ENCODE peak calls at places on chromosomes 16 and 17, in six cellular contexts. One of them, this sample, is unnamed.

GRCh38 chr17:28493467-28493866 is 12.7 kb upstream of the FOXN1 start:
- DNase-seq in cardiac muscle cell: no peak
- DNase-seq in PC-9: no peak
- DNase-seq in Panc1: no peak
- DNase-seq in tibial nerve: no peak
- DNase-seq in neural progenitor cell: no peak
- DNase-seq in this sample: no peak

GRCh38 chr16:56400458-56400857 is 24.9 kb downstream of the AMFR start:
- DNase-seq in cardiac muscle cell: no peak
- DNase-seq in PC-9: no peak
- DNase-seq in Panc1: no peak
- DNase-seq in tibial nerve: no peak
- DNase-seq in neural progenitor cell: no peak
- DNase-seq in this sample: no peak

GRCh38 chr16:87431926-87432325 is 39.8 kb downstream of the MAP1LC3B start:
- DNase-seq in cardiac muscle cell: peak; percentile 69
- DNase-seq in PC-9: no peak
- DNase-seq in Panc1: no peak
- DNase-seq in tibial nerve: no peak
- DNase-seq in neural progenitor cell: no peak
- DNase-seq in this sample: no peak

GRCh38 chr16:26546573-26546972 is 520.2 kb upstream of the C16orf82 start:
- DNase-seq in cardiac muscle cell: no peak
- DNase-seq in PC-9: no peak
- DNase-seq in Panc1: no peak
- DNase-seq in tibial nerve: no peak
- DNase-seq in neural progenitor cell: no peak
- DNase-seq in this sample: no peak

GRCh38 chr17:64357191-64357981 is 33.3 kb downstream of the PECAM1 start:
- DNase-seq in cardiac muscle cell: no peak
- DNase-seq in PC-9: no peak
- DNase-seq in Panc1: no peak
- DNase-seq in tibial nerve: peak; percentile 70
- DNase-seq in neural progenitor cell: no peak
- DNase-seq in this sample: peak; percentile 80

GRCh38 chr16:86508947-86509758 is 1.2 kb upstream of the FOXF1 start:
- DNase-seq in cardiac muscle cell: peak; percentile 53
- DNase-seq in PC-9: no peak
- DNase-seq in Panc1: no peak
- DNase-seq in tibial nerve: no peak
- DNase-seq in neural progenitor cell: peak; percentile 80
- DNase-seq in this sample: no peak

GRCh38 chr16:87335306-87335967 is 18.2 kb upstream of the C16orf95 start:
- DNase-seq in cardiac muscle cell: no peak
- DNase-seq in PC-9: no peak
- DNase-seq in Panc1: no peak
- DNase-seq in tibial nerve: no peak
- DNase-seq in neural progenitor cell: no peak
- DNase-seq in this sample: no peak

GRCh38 chr16:12716658-12717057 is 87.0 kb downstream of the CPPED1 start:
- DNase-seq in cardiac muscle cell: no peak
- DNase-seq in PC-9: no peak
- DNase-seq in Panc1: no peak
- DNase-seq in tibial nerve: no peak
- DNase-seq in neural progenitor cell: no peak
- DNase-seq in this sample: no peak

GRCh38 chr16:84605339-84605848 is 12.5 kb downstream of the COTL1 start:
- DNase-seq in cardiac muscle cell: no peak
- DNase-seq in PC-9: no peak
- DNase-seq in Panc1: no peak
- DNase-seq in tibial nerve: no peak
- DNase-seq in neural progenitor cell: no peak
- DNase-seq in this sample: no peak

GRCh38 chr16:84604477-84605013 is 13.3 kb downstream of the COTL1 start:
- DNase-seq in cardiac muscle cell: peak; percentile 37
- DNase-seq in PC-9: no peak
- DNase-seq in Panc1: no peak
- DNase-seq in tibial nerve: no peak
- DNase-seq in neural progenitor cell: peak; percentile 66
- DNase-seq in this sample: no peak

GRCh38 chr16:84606081-84606875 is 11.6 kb downstream of the COTL1 start:
- DNase-seq in cardiac muscle cell: no peak
- DNase-seq in PC-9: no peak
- DNase-seq in Panc1: no peak
- DNase-seq in tibial nerve: no peak
- DNase-seq in neural progenitor cell: no peak
- DNase-seq in this sample: no peak

GRCh38 chr16:84600343-84601229 is 17.3 kb downstream of the COTL1 start:
- DNase-seq in cardiac muscle cell: no peak
- DNase-seq in PC-9: no peak
- DNase-seq in Panc1: no peak
- DNase-seq in tibial nerve: no peak
- DNase-seq in neural progenitor cell: no peak
- DNase-seq in this sample: no peak

GRCh38 chr16:84603115-84603816 is 14.6 kb downstream of the COTL1 start:
- DNase-seq in cardiac muscle cell: no peak
- DNase-seq in PC-9: no peak
- DNase-seq in Panc1: peak; percentile 82
- DNase-seq in tibial nerve: peak; percentile 88
- DNase-seq in neural progenitor cell: no peak
- DNase-seq in this sample: peak; percentile 92
- H3K4me3 ChIP-seq in cardiac muscle cell: no peak overlapping the region
- H3K4me3 ChIP-seq in PC-9: no peak overlapping the region
- H3K4me3 ChIP-seq in Panc1: peak overlapping the region; percentile 23
- H3K4me3 ChIP-seq in tibial nerve: no peak overlapping the region
- H3K4me3 ChIP-seq in neural progenitor cell: no peak overlapping the region
- H3K4me3 ChIP-seq in this sample: peak overlapping the region; percentile 54

GRCh38 chr17:48552453-48553189 is 7.7 kb upstream of the HOXB2 start:
- DNase-seq in cardiac muscle cell: no peak
- DNase-seq in PC-9: no peak
- DNase-seq in Panc1: no peak
- DNase-seq in tibial nerve: no peak
- DNase-seq in neural progenitor cell: peak; percentile 36
- DNase-seq in this sample: no peak

GRCh38 chr17:48555183-48555615 is 10.3 kb upstream of the HOXB2 start:
- DNase-seq in cardiac muscle cell: peak; percentile 84
- DNase-seq in PC-9: peak; percentile 49
- DNase-seq in Panc1: no peak
- DNase-seq in tibial nerve: no peak
- DNase-seq in neural progenitor cell: no peak
- DNase-seq in this sample: no peak

GRCh38 chr17:48554412-48555090 is 9.6 kb upstream of the HOXB2 start:
- DNase-seq in cardiac muscle cell: no peak
- DNase-seq in PC-9: no peak
- DNase-seq in Panc1: no peak
- DNase-seq in tibial nerve: no peak
- DNase-seq in neural progenitor cell: peak; percentile 59
- DNase-seq in this sample: no peak

GRCh38 chr17:48553190-48553547 is 8.3 kb upstream of the HOXB2 start:
- DNase-seq in cardiac muscle cell: no peak
- DNase-seq in PC-9: no peak
- DNase-seq in Panc1: no peak
- DNase-seq in tibial nerve: no peak
- DNase-seq in neural progenitor cell: no peak
- DNase-seq in this sample: no peak

DNA sequence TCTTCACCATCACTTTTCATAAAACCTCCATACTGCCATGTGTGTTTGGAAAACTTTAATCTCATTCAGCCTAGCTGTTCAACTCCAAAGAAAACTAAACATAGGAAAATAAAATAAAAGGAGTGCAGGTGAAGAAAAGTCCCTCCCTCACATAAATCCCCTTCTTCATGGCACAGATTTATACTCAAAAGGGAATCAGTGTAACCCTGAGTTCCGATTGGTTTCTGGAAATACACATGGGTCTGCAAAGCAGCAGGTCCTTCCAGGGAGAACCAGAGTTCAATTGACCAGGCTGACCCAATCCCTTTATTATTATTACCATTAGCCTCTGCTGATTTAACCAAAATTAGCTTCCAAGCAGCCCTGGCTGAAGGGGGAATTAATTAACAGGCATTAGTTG is 8.9 kb upstream of the HOXB2 start:
- DNase-seq in cardiac muscle cell: no peak
- DNase-seq in PC-9: no peak
- DNase-seq in Panc1: no peak
- DNase-seq in tibial nerve: no peak
- DNase-seq in neural progenitor cell: no peak
- DNase-seq in this sample: no peak
- H3K27ac ChIP-seq in cardiac muscle cell: peak overlapping the region; percentile 91
- H3K27ac ChIP-seq in PC-9: no peak overlapping the region
- H3K27ac ChIP-seq in Panc1: peak overlapping the region; percentile 99
- H3K27ac ChIP-seq in tibial nerve: no peak overlapping the region
- H3K27ac ChIP-seq in neural progenitor cell: no peak overlapping the region
- H3K27ac ChIP-seq in this sample: peak overlapping the region; percentile 87

DNA sequence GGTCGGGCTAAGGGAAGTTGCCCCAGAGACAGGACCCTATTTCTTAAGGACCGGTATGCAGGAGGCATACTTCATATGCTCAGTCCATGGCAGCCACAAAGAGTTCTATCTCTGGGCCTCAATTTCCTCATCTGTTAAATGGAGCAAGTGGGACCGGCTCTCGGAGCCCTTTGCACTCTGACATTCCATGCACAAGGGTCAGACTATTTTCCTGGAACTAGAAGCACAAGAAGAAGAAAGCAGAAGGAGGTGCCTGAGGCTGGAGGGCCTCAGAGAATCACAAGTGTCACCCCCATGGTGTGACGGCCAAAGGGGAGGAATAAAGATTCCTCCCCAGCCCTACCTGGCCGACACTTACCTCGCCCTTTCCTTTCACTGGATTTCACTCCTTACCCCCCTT is 115.8 kb downstream of the GSG1L start:
- DNase-seq in cardiac muscle cell: no peak
- DNase-seq in PC-9: no peak
- DNase-seq in Panc1: no peak
- DNase-seq in tibial nerve: no peak
- DNase-seq in neural progenitor cell: no peak
- DNase-seq in this sample: no peak
- TF ChIP-seq CTCF in cardiac muscle cell: no peak
- TF ChIP-seq CTCF in PC-9: no peak
- TF ChIP-seq CTCF in Panc1: no peak
- TF ChIP-seq CTCF in tibial nerve: no peak
- TF ChIP-seq CTCF in neural progenitor cell: no peak
- TF ChIP-seq CTCF in this sample: no peak

GRCh38 chr16:2028146-2028545 is 1.4 kb downstream of the NHERF2 start:
- DNase-seq in cardiac muscle cell: no peak
- DNase-seq in PC-9: no peak
- DNase-seq in Panc1: no peak
- DNase-seq in tibial nerve: no peak
- DNase-seq in neural progenitor cell: no peak
- DNase-seq in this sample: no peak

GRCh38 chr16:2027024-2028010 is 615 bp downstream of the NHERF2 start:
- DNase-seq in cardiac muscle cell: no peak
- DNase-seq in PC-9: no peak
- DNase-seq in Panc1: no peak
- DNase-seq in tibial nerve: no peak
- DNase-seq in neural progenitor cell: peak; percentile 48
- DNase-seq in this sample: no peak

GRCh38 chr16:2030036-2030435 is 3.3 kb downstream of the NHERF2 start:
- DNase-seq in cardiac muscle cell: no peak
- DNase-seq in PC-9: no peak
- DNase-seq in Panc1: no peak
- DNase-seq in tibial nerve: no peak
- DNase-seq in neural progenitor cell: no peak
- DNase-seq in this sample: no peak

GRCh38 chr16:2029350-2029749 is 2.6 kb downstream of the NHERF2 start:
- DNase-seq in cardiac muscle cell: no peak
- DNase-seq in PC-9: no peak
- DNase-seq in Panc1: no peak
- DNase-seq in tibial nerve: no peak
- DNase-seq in neural progenitor cell: no peak
- DNase-seq in this sample: no peak

GRCh38 chr16:2028620-2029220 is 2.0 kb downstream of the NHERF2 start:
- DNase-seq in cardiac muscle cell: no peak
- DNase-seq in PC-9: no peak
- DNase-seq in Panc1: no peak
- DNase-seq in tibial nerve: no peak
- DNase-seq in neural progenitor cell: no peak
- DNase-seq in this sample: no peak
- H3K4me3 ChIP-seq in cardiac muscle cell: no peak overlapping the region
- H3K4me3 ChIP-seq in PC-9: no peak overlapping the region
- H3K4me3 ChIP-seq in Panc1: peak overlapping the region; percentile 59
- H3K4me3 ChIP-seq in tibial nerve: no peak overlapping the region
- H3K4me3 ChIP-seq in neural progenitor cell: no peak overlapping the region
- H3K4me3 ChIP-seq in this sample: peak overlapping the region; percentile 91

DNA sequence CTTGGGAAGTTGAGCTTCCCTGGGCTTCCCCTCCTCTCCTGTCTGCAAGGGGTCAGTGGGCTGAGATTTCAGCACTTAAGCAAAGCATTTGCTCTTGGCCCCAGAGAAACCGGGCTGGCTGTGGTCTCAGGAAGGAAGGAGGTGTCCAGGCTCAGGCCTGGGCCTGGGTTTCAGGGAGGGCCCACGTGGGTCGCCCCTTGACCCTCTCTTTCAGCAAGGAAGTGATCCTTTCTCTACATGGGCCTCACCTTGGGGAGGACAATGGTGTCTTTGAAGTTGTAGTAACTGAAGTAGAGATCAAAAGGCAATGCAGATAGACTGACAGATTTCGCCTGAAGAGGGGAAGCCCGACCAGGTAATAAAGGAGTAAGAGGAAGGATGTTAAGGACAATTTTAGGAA is 2.7 kb downstream of the NOD2 start:
- DNase-seq in cardiac muscle cell: no peak
- DNase-seq in PC-9: no peak
- DNase-seq in Panc1: no peak
- DNase-seq in tibial nerve: no peak
- DNase-seq in neural progenitor cell: peak; percentile 27
- DNase-seq in this sample: no peak
- H3K27ac ChIP-seq in cardiac muscle cell: no peak overlapping the region
- H3K27ac ChIP-seq in PC-9: no peak overlapping the region
- H3K27ac ChIP-seq in Panc1: no peak overlapping the region
- H3K27ac ChIP-seq in tibial nerve: no peak overlapping the region
- H3K27ac ChIP-seq in neural progenitor cell: no peak overlapping the region
- H3K27ac ChIP-seq in this sample: peak overlapping the region; percentile 57

GRCh38 chr16:68085259-68086071 is at the start of gene NFATC3:
- DNase-seq in cardiac muscle cell: peak; percentile 97
- DNase-seq in PC-9: peak; percentile 89
- DNase-seq in Panc1: no peak
- DNase-seq in tibial nerve: peak; percentile 94
- DNase-seq in neural progenitor cell: peak; percentile 99
- DNase-seq in this sample: no peak
- TF ChIP-seq CTCF in cardiac muscle cell: no peak
- TF ChIP-seq CTCF in PC-9: no peak
- TF ChIP-seq CTCF in Panc1: no peak
- TF ChIP-seq CTCF in tibial nerve: no peak
- TF ChIP-seq CTCF in neural progenitor cell: no peak
- TF ChIP-seq CTCF in this sample: no peak

GRCh38 chr17:56975656-56976055 is 2.3 kb upstream of the SCPEP1 start:
- DNase-seq in cardiac muscle cell: no peak
- DNase-seq in PC-9: no peak
- DNase-seq in Panc1: no peak
- DNase-seq in tibial nerve: no peak
- DNase-seq in neural progenitor cell: no peak
- DNase-seq in this sample: no peak

GRCh38 chr17:56978441-56979090 is 635 bp downstream of the SCPEP1 start:
- DNase-seq in cardiac muscle cell: no peak
- DNase-seq in PC-9: peak; percentile 45
- DNase-seq in Panc1: no peak
- DNase-seq in tibial nerve: no peak
- DNase-seq in neural progenitor cell: no peak
- DNase-seq in this sample: no peak

GRCh38 chr17:56979091-56979480 is 1.2 kb downstream of the SCPEP1 start:
- DNase-seq in cardiac muscle cell: no peak
- DNase-seq in PC-9: no peak
- DNase-seq in Panc1: no peak
- DNase-seq in tibial nerve: no peak
- DNase-seq in neural progenitor cell: peak; percentile 53
- DNase-seq in this sample: no peak

GRCh38 chr17:56977673-56978395 is at the start of gene SCPEP1:
- DNase-seq in cardiac muscle cell: peak; percentile 93
- DNase-seq in PC-9: peak; percentile 74
- DNase-seq in Panc1: peak; percentile 12
- DNase-seq in tibial nerve: peak; percentile 74
- DNase-seq in neural progenitor cell: peak; percentile 95
- DNase-seq in this sample: peak; percentile 94

GRCh38 chr17:56976941-56977570 is 875 bp upstream of the SCPEP1 start:
- DNase-seq in cardiac muscle cell: peak; percentile 47
- DNase-seq in PC-9: no peak
- DNase-seq in Panc1: no peak
- DNase-seq in tibial nerve: no peak
- DNase-seq in neural progenitor cell: no peak
- DNase-seq in this sample: no peak
- H3K4me3 ChIP-seq in cardiac muscle cell: peak overlapping the region; percentile 38
- H3K4me3 ChIP-seq in PC-9: peak overlapping the region; percentile 67
- H3K4me3 ChIP-seq in Panc1: peak overlapping the region; percentile 88
- H3K4me3 ChIP-seq in tibial nerve: peak overlapping the region; percentile 52
- H3K4me3 ChIP-seq in neural progenitor cell: peak overlapping the region; percentile 53
- H3K4me3 ChIP-seq in this sample: peak overlapping the region; percentile 81

This sample was measured in coronary artery.